ENCODE peak calls at places on chromosomes 3 and 15, in five cellular contexts. B, Y, U, I and Q are unnamed samples.

GRCh38 chr15:83276661-83277060 is 7.8 kb downstream of the BNC1 start:
- DNase-seq in Y (no peak), U (no peak), B (no peak), I (no peak), Q (no peak)

GRCh38 chr15:74228723-74229081 is 7.4 kb upstream of the CCDC33 start:
- DNase-seq in Y (no peak), B (no peak), I (peak; percentile 89), U (peak; percentile 79), Q (no peak)

GRCh38 chr3:174334111-174334510 is 525.0 kb upstream of the NAALADL2 start:
- DNase-seq in B (no peak), Y (no peak), I (no peak), U (no peak), Q (no peak)

GRCh38 chr15:31391687-31392671 is 65.3 kb downstream of the KLF13 start:
- DNase-seq in Y (peak; percentile 75), U (peak; percentile 53), I (peak; percentile 46), B (peak; percentile 99), Q (peak; percentile 47)

GRCh38 chr3:157100079-157100477 is 59.9 kb downstream of the CCNL1 start:
- DNase-seq in Y (no peak), B (no peak), U (no peak), I (no peak), Q (no peak)

GRCh38 chr3:69743975-69744374 is 4.7 kb downstream of the MITF start:
- DNase-seq in U (no peak), B (no peak), I (no peak), Y (no peak), Q (no peak)

GRCh38 chr3:58962816-58963215 is 87.0 kb downstream of the CFAP20DC start:
- DNase-seq in B (no peak), Y (no peak), I (no peak), U (no peak), Q (no peak)

GRCh38 chr3:130084581-130084980 is 3.0 kb downstream of the ALG1L2 start:
- DNase-seq in B (no peak), Y (no peak), U (no peak), I (no peak), Q (no peak)

GRCh38 chr15:90184786-90185704 is 16.1 kb upstream of the SEMA4B start:
- DNase-seq in B (peak; percentile 92), U (peak; percentile 80), I (peak; percentile 86), Y (peak; percentile 48), Q (peak; percentile 86)

GRCh38 chr3:124952456-124952855 is 17.9 kb upstream of the MUC13 start:
- DNase-seq in B (no peak), U (peak; percentile 86), I (no peak), Y (no peak), Q (no peak)

GRCh38 chr3:196629234-196629633 is 10.3 kb upstream of the NRROS start:
- DNase-seq in U (no peak), I (no peak), B (no peak), Y (no peak), Q (no peak)

GRCh38 chr3:187662848-187663407 is 7.3 kb downstream of the SST start:
- DNase-seq in B (no peak), Y (no peak), I (no peak), U (no peak), Q (no peak)

GRCh38 chr3:21621396-21621695 is 129.7 kb downstream of the ZNF385D start:
- DNase-seq in U (no peak), Y (no peak), I (no peak), B (no peak), Q (no peak)

GRCh38 chr3:57752307-57752706 is 3.8 kb upstream of the SLMAP start:
- DNase-seq in B (no peak), U (no peak), I (no peak), Y (no peak), Q (no peak)

GRCh38 chr3:115186351-115187148 is 39.5 kb upstream of the ZBTB20 start:
- DNase-seq in U (no peak), I (no peak), Y (no peak), B (no peak), Q (no peak)

GRCh38 chr15:81281925-81282895 is 41.7 kb downstream of the STARD5 start:
- DNase-seq in I (no peak), U (no peak), Y (no peak), B (peak; percentile 69), Q (no peak)

GRCh38 chr3:123298903-123299302 is 97.2 kb downstream of the SEC22A start:
- DNase-seq in B (no peak), U (no peak), Y (no peak), I (no peak), Q (no peak)

GRCh38 chr3:150407818-150408231 is 273 bp upstream of the TSC22D2 start:
- DNase-seq in I (no peak), Y (peak; percentile 98), B (no peak), U (peak; percentile 86), Q (no peak)

GRCh38 chr3:66335671-66336070 is 114.9 kb downstream of the SLC25A26 start:
- DNase-seq in B (no peak), U (no peak), I (no peak), Y (no peak), Q (no peak)

GRCh38 chr15:48811325-48811938 is 563 bp upstream of the CEP152 start:
- DNase-seq in I (peak; percentile 49), U (peak; percentile 52), Y (no peak), B (no peak), Q (no peak)

GRCh38 chr3:158471639-158472294 is 99.2 kb upstream of the MLF1 start:
- DNase-seq in U (no peak), B (no peak), I (no peak), Y (no peak), Q (no peak)

GRCh38 chr3:55169608-55170010 is 241.8 kb upstream of the LRTM1 start:
- DNase-seq in B (no peak), Y (no peak), U (no peak), I (no peak), Q (no peak)

GRCh38 chr15:29475096-29475495 is 205.5 kb upstream of the NSMCE3 start:
- DNase-seq in Y (no peak), U (no peak), B (peak; percentile 54), I (no peak), Q (no peak)

GRCh38 chr3:52896613-52897012 is 735 bp downstream of the STIMATE start:
- DNase-seq in B (no peak), I (no peak), Y (no peak), U (no peak), Q (no peak)

GRCh38 chr15:63086271-63086670 is 35.4 kb upstream of the LACTB start:
- DNase-seq in B (no peak), U (no peak), Y (no peak), I (no peak), Q (no peak)

GRCh38 chr3:14508966-14509795 is 31.0 kb downstream of the GRIP2 start:
- DNase-seq in B (peak; percentile 93), I (peak; percentile 38), Y (peak; percentile 75), U (peak; percentile 50), Q (peak; percentile 24)

GRCh38 chr3:57927916-57928315 is 80.3 kb upstream of the FLNB start:
- DNase-seq in Y (no peak), B (no peak), U (no peak), I (no peak), Q (no peak)

GRCh38 chr3:176562381-176562780 is 634.9 kb downstream of the TBL1XR1 start:
- DNase-seq in Y (no peak), I (no peak), B (no peak), U (peak; percentile 75), Q (no peak)

GRCh38 chr3:169857811-169858210 is 11.9 kb downstream of the LRRC31 start:
- DNase-seq in B (no peak), U (no peak), Y (no peak), I (no peak), Q (no peak)

GRCh38 chr15:68145706-68146105 is 59.4 kb downstream of the CALML4 start:
- DNase-seq in I (no peak), Y (no peak), U (no peak), B (no peak), Q (no peak)

GRCh38 chr3:46667061-46667621 is 26.3 kb downstream of the ALS2CL start:
- DNase-seq in I (no peak), Y (no peak), U (no peak), B (peak; percentile 75), Q (no peak)

GRCh38 chr3:184259878-184260570 is 1.3 kb downstream of the CAMK2N2 start:
- DNase-seq in U (peak; percentile 44), Y (no peak), B (no peak), I (peak; percentile 27), Q (peak; percentile 34)